ENCODE peak calls at places on chromosomes 1 and 21, in eight cellular contexts. N, H, J, I, G, T, X and V are unnamed samples.

GRCh38 chr1:10910490-10911273 is 101.8 kb upstream of the TARDBP start:
- DNase-seq in N (no peak), H (no peak), J (no peak), I (no peak), G (no peak), T (no peak), X (no peak), V (no peak)

GRCh38 chr1:111596499-111596898 is 23.1 kb upstream of the RAP1A start:
- DNase-seq in N (no peak), H (no peak), J (no peak), I (peak; percentile 61), G (no peak), T (no peak), X (no peak), V (no peak)

GRCh38 chr1:44138239-44138638 is 3.2 kb downstream of the KLF18 start:
- DNase-seq in N (no peak), H (no peak), J (no peak), I (no peak), G (no peak), T (no peak), X (no peak), V (no peak)

GRCh38 chr1:147504801-147505303 is 36.4 kb upstream of the BCL9 start:
- DNase-seq in N (peak; percentile 47), H (peak; percentile 41), J (no peak), I (no peak), G (no peak), T (no peak), X (no peak), V (no peak)

GRCh38 chr1:11188858-11189451 is at the start of gene ANGPTL7:
- DNase-seq in N (peak; percentile 9), H (no peak), J (no peak), I (no peak), G (no peak), T (peak; percentile 58), X (no peak), V (no peak)

GRCh38 chr1:119782541-119783338 is 14.0 kb upstream of the HMGCS2 start:
- DNase-seq in N (no peak), H (no peak), J (no peak), I (no peak), G (no peak), T (no peak), X (no peak), V (no peak)

GRCh38 chr1:36156329-36157114 is 562 bp downstream of the MAP7D1 start:
- DNase-seq in N (peak; percentile 83), H (peak; percentile 74), J (peak; percentile 82), I (peak; percentile 53), G (no peak), T (peak; percentile 71), X (peak; percentile 75), V (peak; percentile 57)

GRCh38 chr1:164759144-164759920 is 200.3 kb downstream of the PBX1 start:
- DNase-seq in N (no peak), H (no peak), J (no peak), I (no peak), G (no peak), T (no peak), X (no peak), V (no peak)

GRCh38 chr21:46518983-46519583 is 60.4 kb downstream of the DIP2A start:
- DNase-seq in N (no peak), H (no peak), J (no peak), I (no peak), G (no peak), T (no peak), X (no peak), V (no peak)

GRCh38 chr21:32423320-32423719 is 10.8 kb downstream of the EVA1C start:
- DNase-seq in N (no peak), H (no peak), J (no peak), I (no peak), G (no peak), T (no peak), X (no peak), V (no peak)

GRCh38 chr1:94322696-94323095 is 85.3 kb upstream of the ARHGAP29 start:
- DNase-seq in N (no peak), H (no peak), J (no peak), I (no peak), G (peak; percentile 84), T (no peak), X (no peak), V (no peak)
- TF ChIP-seq CTCF in N (no peak), H (no peak), J (no peak), I (no peak), G (no peak), T (no peak), X (no peak), V (no peak)

GRCh38 chr1:72724951-72725863 is 442.9 kb upstream of the NEGR1 start:
- DNase-seq in N (peak; percentile 6), H (peak; percentile 3), J (no peak), I (no peak), G (no peak), T (peak; percentile 36), X (peak; percentile 41), V (no peak)
- TF ChIP-seq CTCF in N (peak; percentile 7), H (peak; percentile 29), J (no peak), I (no peak), G (no peak), T (no peak), X (no peak), V (peak; percentile 24)

DNA sequence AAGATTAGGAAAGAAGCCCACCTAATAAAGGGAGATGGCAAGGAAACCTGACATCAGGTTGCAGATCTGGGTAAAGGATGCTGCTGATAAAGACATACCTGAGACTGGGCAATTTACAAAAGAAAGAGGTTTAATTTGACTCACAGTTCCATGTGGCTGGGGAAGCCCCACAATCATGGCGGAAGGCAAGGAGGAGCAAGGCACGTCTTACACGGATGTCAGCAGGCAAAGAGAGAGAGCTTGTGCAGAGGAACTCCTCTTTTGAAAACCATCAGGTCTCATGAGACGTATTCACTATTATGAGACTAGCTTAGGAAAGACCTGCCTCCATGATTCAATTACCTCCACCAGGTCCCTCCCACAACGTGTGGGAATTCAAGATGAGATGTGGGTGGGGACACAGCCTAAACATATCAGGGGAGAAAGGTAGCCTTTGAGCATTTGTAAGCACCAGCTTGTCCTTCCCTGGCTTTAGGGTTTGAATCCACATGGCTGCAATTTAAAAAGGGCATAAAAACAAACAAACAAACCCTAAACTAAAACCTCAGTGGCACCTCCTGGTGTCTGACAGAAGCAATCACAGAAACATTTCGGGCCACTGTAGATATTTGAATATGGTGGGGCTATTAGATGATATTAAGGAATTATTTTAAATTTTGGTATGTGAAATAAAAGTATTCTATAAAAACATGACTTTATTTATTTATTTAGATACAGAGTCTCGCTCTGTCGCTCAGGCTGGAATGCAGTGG is 33.1 kb downstream of the SLC2A7 start:
- DNase-seq in N (no peak), H (no peak), J (no peak), I (no peak), G (no peak), T (no peak), X (no peak), V (no peak)
- TF ChIP-seq CTCF in N (peak; percentile 11), H (peak; percentile 33), J (no peak), I (no peak), G (peak; percentile 36), T (no peak), X (no peak), V (no peak)

GRCh38 chr1:160827418-160827817 is 31.4 kb downstream of the LY9 start:
- DNase-seq in N (no peak), H (no peak), J (peak; percentile 65), I (no peak), G (no peak), T (no peak), X (no peak), V (no peak)

GRCh38 chr1:160818207-160818935 is 22.4 kb downstream of the LY9 start:
- DNase-seq in N (no peak), H (no peak), J (no peak), I (no peak), G (no peak), T (no peak), X (no peak), V (no peak)

GRCh38 chr1:160819186-160819585 is 23.2 kb downstream of the LY9 start:
- DNase-seq in N (no peak), H (no peak), J (no peak), I (no peak), G (no peak), T (no peak), X (no peak), V (no peak)

GRCh38 chr1:160826546-160826945 is 30.6 kb downstream of the LY9 start:
- DNase-seq in N (no peak), H (no peak), J (no peak), I (no peak), G (no peak), T (no peak), X (no peak), V (no peak)

GRCh38 chr1:160821627-160822026 is 25.7 kb downstream of the LY9 start:
- DNase-seq in N (no peak), H (no peak), J (no peak), I (no peak), G (no peak), T (no peak), X (no peak), V (no peak)
- TF ChIP-seq CTCF in N (no peak), H (no peak), J (no peak), I (no peak), G (peak; percentile 50), T (no peak), X (no peak), V (no peak)

GRCh38 chr1:162772571-162773154 is 17.8 kb upstream of the HSD17B7 start:
- DNase-seq in N (no peak), H (no peak), J (no peak), I (no peak), G (no peak), T (no peak), X (no peak), V (no peak)
- TF ChIP-seq CTCF in N (no peak), H (no peak), J (no peak), I (no peak), G (no peak), T (no peak), X (no peak), V (no peak)

GRCh38 chr1:236082511-236082910 is 17.6 kb upstream of the NID1 start:
- DNase-seq in N (no peak), H (no peak), J (no peak), I (no peak), G (no peak), T (no peak), X (no peak), V (no peak)
- TF ChIP-seq CTCF in N (no peak), H (no peak), J (no peak), I (no peak), G (no peak), T (no peak), X (no peak), V (no peak)

DNA sequence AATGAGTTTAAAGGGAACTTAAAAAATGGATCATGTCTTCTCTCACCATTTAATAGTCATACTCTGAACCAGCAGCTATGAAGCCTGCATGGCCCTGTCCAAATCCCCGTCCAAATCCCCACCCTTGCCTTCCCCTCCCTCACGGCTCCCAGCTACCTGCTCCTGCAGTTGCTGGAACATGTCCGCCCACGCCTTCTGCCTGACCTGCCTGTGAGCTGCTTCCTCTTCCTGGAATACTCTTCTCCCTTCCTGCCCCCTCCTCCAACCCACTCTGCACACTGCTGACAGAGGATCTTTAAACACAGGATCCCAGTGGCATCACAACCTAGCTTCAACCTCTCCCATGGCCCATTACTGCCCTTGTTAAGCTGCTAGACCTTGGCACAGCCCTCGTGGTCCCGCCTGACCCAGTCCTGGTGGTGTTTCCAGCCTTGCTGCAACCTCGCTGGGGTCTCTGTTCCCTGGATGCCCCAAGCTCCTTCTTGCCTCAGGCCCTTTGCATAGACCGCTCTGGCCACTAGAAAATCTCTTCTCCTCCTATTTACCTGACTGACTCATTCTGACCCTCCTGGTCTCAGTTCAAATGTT is 118.3 kb downstream of the PTPRU start:
- DNase-seq in N (no peak), H (no peak), J (no peak), I (no peak), G (no peak), T (no peak), X (no peak), V (no peak)
- TF ChIP-seq CTCF in N (no peak), H (no peak), J (no peak), I (no peak), G (no peak), T (no peak), X (no peak), V (no peak)